ENCODE peak calls at places on chromosomes 13 and 19, in seven cellular contexts. H, U, R, J, T, K and F are unnamed samples.

GRCh38 chr13:56861472-56861871 is 279.2 kb upstream of the PRR20A start:
- DNase-seq in H (no peak), U (no peak), R (no peak), J (no peak), T (no peak), K (no peak), F (no peak)

GRCh38 chr13:109691689-109692088 is 94.7 kb downstream of the IRS2 start:
- DNase-seq in H (no peak), U (no peak), R (no peak), J (no peak), T (no peak), K (no peak), F (no peak)

GRCh38 chr13:72221276-72221962 is 354.4 kb upstream of the DACH1 start:
- DNase-seq in H (peak), U (peak), R (no peak), J (peak), T (peak), K (no peak), F (peak)

GRCh38 chr19:34044011-34044410 is 128.3 kb upstream of the LSM14A start:
- DNase-seq in H (no peak), U (no peak), R (no peak), J (no peak), T (peak), K (no peak), F (no peak)

GRCh38 chr19:3336680-3337523 is 29.5 kb upstream of the NFIC start:
- DNase-seq in H (no peak), U (no peak), R (peak), J (peak), T (no peak), K (no peak), F (no peak)

GRCh38 chr13:98290261-98290660 is 113.2 kb upstream of the RNF113B start:
- DNase-seq in H (no peak), U (no peak), R (no peak), J (no peak), T (no peak), K (no peak), F (no peak)

GRCh38 chr13:76473552-76474134 is 412.6 kb downstream of the KCTD12 start:
- DNase-seq in H (peak), U (peak), R (peak), J (peak), T (peak), K (peak), F (peak)

GRCh38 chr13:31768351-31768750 is 29.0 kb downstream of the RXFP2 start:
- DNase-seq in H (no peak), U (no peak), R (no peak), J (no peak), T (no peak), K (no peak), F (no peak)

GRCh38 chr19:40702337-40703012 is 12.0 kb upstream of the NUMBL start:
- DNase-seq in H (no peak), U (no peak), R (peak), J (peak), T (peak), K (no peak), F (no peak)

GRCh38 chr19:30665449-30665848 is 293.3 kb downstream of the ZNF536 start:
- DNase-seq in H (no peak), U (no peak), R (no peak), J (no peak), T (no peak), K (no peak), F (no peak)

GRCh38 chr13:114339779-114340534 is 25.7 kb downstream of the CHAMP1 start:
- DNase-seq in H (peak), U (no peak), R (peak), J (peak), T (peak), K (no peak), F (peak)

GRCh38 chr13:110644892-110645521 is 29.7 kb downstream of the NAXD start:
- DNase-seq in H (no peak), U (peak), R (peak), J (peak), T (peak), K (no peak), F (no peak)

GRCh38 chr13:30832845-30833332 is 73.2 kb upstream of the MEDAG start:
- DNase-seq in H (peak), U (no peak), R (no peak), J (peak), T (peak), K (no peak), F (peak)

GRCh38 chr19:43313711-43314495 is 39.6 kb upstream of the CD177 start:
- DNase-seq in H (no peak), U (no peak), R (no peak), J (no peak), T (no peak), K (no peak), F (no peak)

GRCh38 chr19:43315851-43316250 is 37.6 kb upstream of the CD177 start:
- DNase-seq in H (no peak), U (no peak), R (no peak), J (no peak), T (no peak), K (no peak), F (no peak)

GRCh38 chr19:43318203-43318602 is 35.3 kb upstream of the CD177 start:
- DNase-seq in H (no peak), U (no peak), R (no peak), J (no peak), T (no peak), K (no peak), F (no peak)

GRCh38 chr19:43316591-43317319 is 36.7 kb upstream of the CD177 start:
- DNase-seq in H (peak), U (peak), R (peak), J (peak), T (peak), K (no peak), F (peak)

DNA sequence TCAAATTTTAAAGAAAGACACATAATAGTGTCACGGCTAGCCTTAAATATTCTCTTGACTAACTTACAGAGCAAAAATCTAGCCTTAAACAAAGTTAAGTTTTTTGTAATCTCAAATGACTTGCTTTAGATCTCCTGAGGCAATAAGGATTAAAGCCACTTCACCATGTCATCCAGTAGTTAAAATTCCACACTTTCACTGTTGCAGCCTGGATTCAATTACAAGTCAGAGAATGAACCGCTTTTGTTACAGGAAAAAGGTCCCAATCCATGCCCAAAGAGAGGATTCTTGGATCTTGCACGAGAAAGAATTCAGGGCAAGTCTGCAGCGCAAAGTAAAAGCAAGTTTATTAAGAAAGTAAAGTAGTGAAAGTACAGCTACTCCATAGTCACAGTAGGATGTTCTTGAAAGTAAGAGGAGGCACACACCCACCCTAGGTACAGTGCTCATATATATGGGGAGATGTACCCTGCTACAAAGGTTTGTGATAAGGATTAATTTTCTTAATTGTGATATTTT is 34.6 kb upstream of the CD177 start:
- DNase-seq in H (no peak), U (no peak), R (no peak), J (no peak), T (no peak), K (no peak), F (no peak)
- TF ChIP-seq CTCF in H (no peak), U (no peak), R (no peak), J (no peak), T (no peak), K (no peak), F (no peak)

DNA sequence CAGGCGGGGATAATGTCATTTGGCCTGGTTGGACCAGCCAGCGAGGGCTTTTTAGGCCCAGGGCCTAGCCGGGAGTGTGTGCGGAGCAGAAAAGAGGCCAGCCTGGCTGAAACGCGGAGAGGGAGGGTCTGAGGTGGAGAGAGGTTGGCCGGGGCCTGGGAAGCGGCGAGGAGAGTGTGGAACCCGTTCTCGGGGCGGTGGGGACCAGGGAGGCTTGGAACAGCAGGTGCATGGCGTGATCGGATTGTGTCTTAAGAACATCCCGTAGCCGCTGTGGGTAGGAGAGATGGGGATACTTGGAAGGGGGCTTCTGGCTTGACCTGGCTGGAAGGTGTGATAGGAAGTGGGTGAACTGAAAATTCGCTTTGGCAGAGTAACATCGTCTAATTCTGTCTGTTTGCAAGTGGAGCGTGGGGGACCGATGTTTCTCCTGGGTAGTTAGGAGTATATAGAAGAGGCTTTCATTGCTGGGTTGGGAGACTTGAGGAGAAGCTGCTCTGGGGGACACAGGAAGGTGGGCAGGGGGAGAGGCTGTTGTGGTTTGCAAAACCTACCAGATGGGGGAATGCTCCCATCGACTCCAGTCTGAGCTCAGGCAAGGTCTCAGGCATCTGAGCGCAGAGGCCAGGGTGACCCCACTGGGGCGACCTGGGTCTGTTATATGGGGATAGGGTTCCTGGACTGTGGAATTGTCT is 942 bp downstream of the CERS4 start:
- DNase-seq in H (no peak), U (peak), R (no peak), J (no peak), T (no peak), K (no peak), F (no peak)
- TF ChIP-seq CTCF in H (no peak), U (no peak), R (no peak), J (no peak), T (no peak), K (no peak), F (no peak)

DNA sequence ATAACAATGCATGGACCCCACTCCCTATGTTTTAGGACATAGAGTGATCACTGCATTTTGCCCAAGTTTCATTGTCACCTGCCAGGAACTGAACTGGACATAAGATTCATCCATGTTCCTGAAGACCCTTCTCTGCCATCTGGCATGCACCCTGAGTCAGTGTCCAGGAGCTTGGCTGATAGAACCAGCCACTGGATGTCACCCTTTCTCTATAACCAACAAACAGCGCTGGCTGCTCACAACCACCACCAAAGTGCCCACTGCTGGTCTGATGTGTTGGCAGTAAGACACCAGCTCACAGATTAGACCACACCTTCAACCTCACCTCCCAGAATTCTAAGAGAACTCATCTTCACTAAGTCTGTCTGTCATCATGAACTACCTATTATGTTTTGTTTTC is 333.4 kb downstream of the ITGBL1 start:
- DNase-seq in H (peak), U (peak), R (peak), J (peak), T (peak), K (no peak), F (peak)
- TF ChIP-seq CTCF in H (peak), U (peak), R (peak), J (peak), T (peak), K (peak), F (no peak)

GRCh38 chr19:18205180-18205915 is 1.5 kb upstream of the RAB3A start:
- DNase-seq in H (peak), U (peak), R (peak), J (no peak), T (peak), K (no peak), F (peak)
- TF ChIP-seq CTCF in H (no peak), U (peak), R (no peak), J (no peak), T (no peak), K (no peak), F (no peak)